ENCODE peak calls at places on chromosomes 16 and 17, in five cellular contexts. One of them, this sample, is unnamed. For H3K36me3, the result is how much of the 10 kb centered on the place peaks cover.

GRCh38 chr17:61450641-61451537 is 1.3 kb upstream of the TBX4 start:
- DNase-seq in fibroblast of lung: no peak
- DNase-seq in NT2/D1: no peak
- DNase-seq in adrenal gland: no peak
- DNase-seq in neuronal stem cell: no peak
- DNase-seq in this sample: no peak

GRCh38 chr17:28180449-28180848 is 138.0 kb downstream of the NLK start:
- DNase-seq in fibroblast of lung: peak
- DNase-seq in NT2/D1: no peak
- DNase-seq in neuronal stem cell: no peak
- DNase-seq in adrenal gland: no peak
- DNase-seq in this sample: no peak

GRCh38 chr16:87874639-87875472 is 5.5 kb upstream of the SLC7A5 start:
- DNase-seq in fibroblast of lung: no peak
- DNase-seq in NT2/D1: peak
- DNase-seq in neuronal stem cell: no peak
- DNase-seq in adrenal gland: no peak
- DNase-seq in this sample: no peak

GRCh38 chr16:88383401-88384221 is 852 bp downstream of the ZNF469 start:
- DNase-seq in fibroblast of lung: peak
- DNase-seq in adrenal gland: no peak
- DNase-seq in NT2/D1: no peak
- DNase-seq in neuronal stem cell: no peak
- DNase-seq in this sample: no peak

GRCh38 chr17:82655038-82655479 is 6.8 kb upstream of the WDR45B start:
- DNase-seq in fibroblast of lung: no peak
- DNase-seq in neuronal stem cell: no peak
- DNase-seq in NT2/D1: no peak
- DNase-seq in adrenal gland: peak
- DNase-seq in this sample: no peak

GRCh38 chr17:29063992-29064391 is 21.1 kb downstream of the PIPOX start:
- DNase-seq in neuronal stem cell: no peak
- DNase-seq in NT2/D1: no peak
- DNase-seq in adrenal gland: no peak
- DNase-seq in fibroblast of lung: no peak
- DNase-seq in this sample: no peak

GRCh38 chr16:4846503-4846900 is 586 bp downstream of the GLYR1 start:
- DNase-seq in neuronal stem cell: no peak
- DNase-seq in NT2/D1: no peak
- DNase-seq in fibroblast of lung: peak
- DNase-seq in adrenal gland: peak
- DNase-seq in this sample: peak

GRCh38 chr17:13030459-13031305 is 12.9 kb upstream of the ELAC2 start:
- DNase-seq in NT2/D1: no peak
- DNase-seq in adrenal gland: no peak
- DNase-seq in fibroblast of lung: peak
- DNase-seq in neuronal stem cell: peak
- DNase-seq in this sample: peak

GRCh38 chr17:67477687-67478086 is 100.6 kb downstream of the PITPNC1 start:
- DNase-seq in NT2/D1: no peak
- DNase-seq in adrenal gland: no peak
- DNase-seq in neuronal stem cell: no peak
- DNase-seq in fibroblast of lung: peak
- DNase-seq in this sample: no peak

GRCh38 chr17:71407972-71408371 is 712.8 kb upstream of the SOX9 start:
- DNase-seq in fibroblast of lung: no peak
- DNase-seq in neuronal stem cell: no peak
- DNase-seq in NT2/D1: no peak
- DNase-seq in adrenal gland: no peak
- DNase-seq in this sample: no peak

GRCh38 chr16:28609631-28610594 is at the start of gene SULT1A1:
- DNase-seq in NT2/D1: no peak
- DNase-seq in neuronal stem cell: no peak
- DNase-seq in adrenal gland: peak
- DNase-seq in fibroblast of lung: no peak
- DNase-seq in this sample: no peak

GRCh38 chr16:80040814-80041213 is 440.3 kb upstream of the MAF start:
- DNase-seq in neuronal stem cell: no peak
- DNase-seq in adrenal gland: no peak
- DNase-seq in fibroblast of lung: no peak
- DNase-seq in NT2/D1: no peak
- DNase-seq in this sample: no peak

GRCh38 chr16:85722497-85722896 is 28.4 kb downstream of the C16orf74 start:
- DNase-seq in fibroblast of lung: no peak
- DNase-seq in neuronal stem cell: no peak
- DNase-seq in NT2/D1: no peak
- DNase-seq in adrenal gland: no peak
- DNase-seq in this sample: no peak

GRCh38 chr16:88430185-88430523 is 22.9 kb upstream of the ZFPM1 start:
- DNase-seq in neuronal stem cell: no peak
- DNase-seq in fibroblast of lung: no peak
- DNase-seq in adrenal gland: no peak
- DNase-seq in NT2/D1: no peak
- DNase-seq in this sample: no peak

GRCh38 chr17:69757794-69758430 is 317.1 kb upstream of the KCNJ16 start:
- DNase-seq in adrenal gland: no peak
- DNase-seq in NT2/D1: no peak
- DNase-seq in fibroblast of lung: peak
- DNase-seq in neuronal stem cell: no peak
- DNase-seq in this sample: no peak

GRCh38 chr17:44324092-44324570 is 492 bp downstream of the SLC25A39 start:
- DNase-seq in neuronal stem cell: no peak
- DNase-seq in NT2/D1: no peak
- DNase-seq in fibroblast of lung: peak
- DNase-seq in adrenal gland: peak
- DNase-seq in this sample: no peak

GRCh38 chr16:69123894-69124293 is 8.5 kb downstream of the CHTF8 start:
- DNase-seq in neuronal stem cell: peak
- DNase-seq in NT2/D1: no peak
- DNase-seq in fibroblast of lung: peak
- DNase-seq in adrenal gland: peak
- DNase-seq in this sample: no peak

GRCh38 chr17:2713881-2714280 is 2.3 kb upstream of the CLUH start:
- DNase-seq in adrenal gland: no peak
- DNase-seq in NT2/D1: no peak
- DNase-seq in neuronal stem cell: no peak
- DNase-seq in fibroblast of lung: no peak
- DNase-seq in this sample: no peak

GRCh38 chr16:9647981-9648701 is 534.1 kb downstream of the GRIN2A start:
- DNase-seq in adrenal gland: no peak
- DNase-seq in neuronal stem cell: peak
- DNase-seq in NT2/D1: no peak
- DNase-seq in fibroblast of lung: peak
- DNase-seq in this sample: no peak

GRCh38 chr17:78225088-78225865 is 6.2 kb upstream of the TMEM235 start:
- DNase-seq in NT2/D1: no peak
- DNase-seq in fibroblast of lung: no peak
- DNase-seq in neuronal stem cell: no peak
- DNase-seq in adrenal gland: no peak
- DNase-seq in this sample: no peak

GRCh38 chr17:78224226-78225087 is 7.0 kb upstream of the TMEM235 start:
- DNase-seq in adrenal gland: no peak
- DNase-seq in neuronal stem cell: no peak
- DNase-seq in fibroblast of lung: no peak
- DNase-seq in NT2/D1: no peak
- DNase-seq in this sample: no peak

GRCh38 chr17:78223765-78224164 is 7.7 kb upstream of the TMEM235 start:
- DNase-seq in adrenal gland: no peak
- DNase-seq in fibroblast of lung: no peak
- DNase-seq in neuronal stem cell: no peak
- DNase-seq in NT2/D1: no peak
- DNase-seq in this sample: no peak

GRCh38 chr17:78226055-78226751 is 5.2 kb upstream of the TMEM235 start:
- DNase-seq in NT2/D1: no peak
- DNase-seq in fibroblast of lung: no peak
- DNase-seq in adrenal gland: no peak
- DNase-seq in neuronal stem cell: no peak
- DNase-seq in this sample: no peak

DNA sequence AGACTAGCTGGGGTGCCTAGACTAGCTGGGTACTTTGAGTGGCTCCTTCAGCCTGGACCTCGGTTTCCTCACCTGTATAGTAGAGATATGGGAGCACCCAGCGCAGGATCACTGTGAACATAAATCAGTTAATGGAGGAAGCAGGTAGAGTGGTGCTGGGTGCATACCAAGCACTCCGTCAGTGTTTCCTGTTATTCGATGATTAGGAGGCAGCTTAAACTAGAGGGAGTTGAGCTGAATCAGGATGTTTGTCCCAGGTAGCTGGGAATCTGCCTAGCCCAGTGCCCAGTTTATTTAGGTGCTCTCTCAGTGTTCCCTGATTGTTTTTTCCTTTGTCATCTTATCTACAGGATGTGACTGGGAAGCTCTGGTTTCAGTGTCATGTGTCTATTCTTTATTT is 8.4 kb upstream of the TMEM235 start:
- DNase-seq in fibroblast of lung: no peak
- DNase-seq in neuronal stem cell: no peak
- DNase-seq in adrenal gland: no peak
- DNase-seq in NT2/D1: no peak
- DNase-seq in this sample: no peak
- H3K36me3 ChIP-seq in fibroblast of lung: under half
- H3K36me3 ChIP-seq in neuronal stem cell: under half
- H3K36me3 ChIP-seq in adrenal gland: under half
- H3K36me3 ChIP-seq in NT2/D1: half or more
- H3K36me3 ChIP-seq in this sample: under half

DNA sequence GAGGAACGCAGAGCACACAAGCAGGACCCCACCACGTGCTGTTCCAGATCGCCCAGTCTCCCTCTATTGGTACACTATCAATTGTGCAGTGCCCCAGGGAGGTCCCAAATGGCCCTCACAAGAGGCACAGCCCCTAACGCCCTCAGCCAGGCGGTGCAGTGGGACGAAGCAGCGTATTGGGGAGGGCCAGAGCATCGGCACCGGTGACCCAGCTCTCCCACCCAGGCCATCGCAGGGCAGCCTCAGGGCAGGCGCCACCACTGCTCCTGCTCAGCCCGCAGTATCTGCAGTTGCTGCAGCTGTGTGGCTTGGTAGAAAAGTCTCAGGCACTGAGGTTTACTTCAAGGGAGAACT is 5.9 kb upstream of the FAAP100 start:
- DNase-seq in adrenal gland: no peak
- DNase-seq in fibroblast of lung: no peak
- DNase-seq in NT2/D1: no peak
- DNase-seq in neuronal stem cell: no peak
- DNase-seq in this sample: no peak
- H3K36me3 ChIP-seq in adrenal gland: under half
- H3K36me3 ChIP-seq in fibroblast of lung: under half
- H3K36me3 ChIP-seq in NT2/D1: half or more
- H3K36me3 ChIP-seq in neuronal stem cell: under half
- H3K36me3 ChIP-seq in this sample: under half

GRCh38 chr17:56992364-56992763 is 14.4 kb downstream of the SCPEP1 start:
- DNase-seq in NT2/D1: no peak
- DNase-seq in adrenal gland: no peak
- DNase-seq in neuronal stem cell: no peak
- DNase-seq in fibroblast of lung: no peak
- DNase-seq in this sample: no peak
- H3K36me3 ChIP-seq in NT2/D1: under half
- H3K36me3 ChIP-seq in adrenal gland: under half
- H3K36me3 ChIP-seq in neuronal stem cell: under half
- H3K36me3 ChIP-seq in fibroblast of lung: under half
- H3K36me3 ChIP-seq in this sample: half or more

GRCh38 chr16:56331915-56332314 is 93.4 kb downstream of the AMFR start:
- DNase-seq in neuronal stem cell: no peak
- DNase-seq in fibroblast of lung: no peak
- DNase-seq in adrenal gland: no peak
- DNase-seq in NT2/D1: no peak
- DNase-seq in this sample: no peak

GRCh38 chr16:56329887-56330286 is 95.5 kb downstream of the AMFR start:
- DNase-seq in neuronal stem cell: no peak
- DNase-seq in adrenal gland: no peak
- DNase-seq in fibroblast of lung: no peak
- DNase-seq in NT2/D1: no peak
- DNase-seq in this sample: no peak

GRCh38 chr16:56332464-56333079 is 92.8 kb downstream of the AMFR start:
- DNase-seq in adrenal gland: peak
- DNase-seq in NT2/D1: peak
- DNase-seq in fibroblast of lung: peak
- DNase-seq in neuronal stem cell: no peak
- DNase-seq in this sample: no peak

GRCh38 chr16:56330476-56330875 is 94.9 kb downstream of the AMFR start:
- DNase-seq in NT2/D1: no peak
- DNase-seq in neuronal stem cell: no peak
- DNase-seq in fibroblast of lung: no peak
- DNase-seq in adrenal gland: no peak
- DNase-seq in this sample: no peak

GRCh38 chr16:56331399-56331798 is 93.9 kb downstream of the AMFR start:
- DNase-seq in fibroblast of lung: no peak
- DNase-seq in NT2/D1: no peak
- DNase-seq in adrenal gland: no peak
- DNase-seq in neuronal stem cell: no peak
- DNase-seq in this sample: no peak
- H3K36me3 ChIP-seq in fibroblast of lung: under half
- H3K36me3 ChIP-seq in NT2/D1: under half
- H3K36me3 ChIP-seq in adrenal gland: under half
- H3K36me3 ChIP-seq in neuronal stem cell: under half
- H3K36me3 ChIP-seq in this sample: under half

GRCh38 chr16:57564571-57565270 is 22.3 kb downstream of the ADGRG5 start:
- DNase-seq in NT2/D1: no peak
- DNase-seq in neuronal stem cell: no peak
- DNase-seq in fibroblast of lung: peak
- DNase-seq in adrenal gland: no peak
- DNase-seq in this sample: no peak

GRCh38 chr16:57562669-57563486 is 20.4 kb downstream of the ADGRG5 start:
- DNase-seq in fibroblast of lung: no peak
- DNase-seq in adrenal gland: no peak
- DNase-seq in NT2/D1: no peak
- DNase-seq in neuronal stem cell: no peak
- DNase-seq in this sample: no peak

GRCh38 chr16:57562066-57562465 is 19.6 kb downstream of the ADGRG5 start:
- DNase-seq in adrenal gland: no peak
- DNase-seq in fibroblast of lung: no peak
- DNase-seq in NT2/D1: no peak
- DNase-seq in neuronal stem cell: no peak
- DNase-seq in this sample: no peak

GRCh38 chr16:57563487-57563750 is 21.0 kb downstream of the ADGRG5 start:
- DNase-seq in adrenal gland: no peak
- DNase-seq in fibroblast of lung: no peak
- DNase-seq in neuronal stem cell: no peak
- DNase-seq in NT2/D1: no peak
- DNase-seq in this sample: no peak

DNA sequence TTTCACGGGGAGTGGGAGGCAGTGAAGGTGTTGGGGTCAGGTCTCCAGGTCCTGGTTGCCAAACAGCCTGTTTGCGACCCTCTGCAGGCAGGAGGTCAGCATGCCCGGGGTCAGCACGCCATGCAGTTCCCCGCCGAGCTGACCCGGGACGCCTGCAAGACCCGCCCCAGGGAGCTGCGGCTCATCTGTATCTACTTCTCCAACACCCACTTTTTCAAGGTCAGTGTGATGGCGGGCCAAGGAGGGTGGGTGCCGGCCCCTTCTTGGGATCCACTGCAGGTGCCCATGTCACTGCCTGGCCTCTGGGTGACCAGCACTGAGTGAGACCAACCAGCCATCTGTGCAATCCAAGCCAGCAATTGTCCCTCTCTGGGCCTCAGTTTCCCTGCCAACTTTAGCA is 21.3 kb downstream of the ADGRG5 start:
- DNase-seq in adrenal gland: no peak
- DNase-seq in NT2/D1: no peak
- DNase-seq in neuronal stem cell: no peak
- DNase-seq in fibroblast of lung: no peak
- DNase-seq in this sample: no peak
- H3K36me3 ChIP-seq in adrenal gland: under half
- H3K36me3 ChIP-seq in NT2/D1: under half
- H3K36me3 ChIP-seq in neuronal stem cell: under half
- H3K36me3 ChIP-seq in fibroblast of lung: under half
- H3K36me3 ChIP-seq in this sample: under half

GRCh38 chr16:81876273-81876900 is 97.3 kb downstream of the PLCG2 start:
- DNase-seq in fibroblast of lung: no peak
- DNase-seq in NT2/D1: no peak
- DNase-seq in adrenal gland: no peak
- DNase-seq in neuronal stem cell: no peak
- DNase-seq in this sample: no peak
- H3K36me3 ChIP-seq in fibroblast of lung: under half
- H3K36me3 ChIP-seq in NT2/D1: under half
- H3K36me3 ChIP-seq in adrenal gland: under half
- H3K36me3 ChIP-seq in neuronal stem cell: under half
- H3K36me3 ChIP-seq in this sample: under half

This sample was measured in tibial artery.